ENCODE peak calls at places on chromosomes 5 and 9, in eight cellular contexts. K is body of pancreas, X is AG04450, F is heart left ventricle, J is HepG2, L is PC-3, C is tibial artery, S is adrenal gland. U is an unnamed sample. For H3K9me3, the result is how much of the 10 kb centered on the place peaks cover.

GRCh38 chr9:35905912-35906679 is at the start of gene HRCT1:
- DNase-seq in K (peak), X (peak), F (peak), J (peak), L (peak), C (peak), S (peak), U (peak)

GRCh38 chr5:56631719-56632118 is 183.6 kb upstream of the MAP3K1 start:
- DNase-seq in K (no peak), X (no peak), F (no peak), J (peak), L (no peak), C (no peak), S (no peak), U (no peak)

GRCh38 chr5:173745123-173745522 is 128.7 kb upstream of the BOD1 start:
- DNase-seq in K (no peak), X (no peak), F (no peak), J (no peak), L (no peak), C (no peak), S (no peak), U (no peak)

GRCh38 chr5:151293624-151294023 is 9.9 kb downstream of the SLC36A3 start:
- DNase-seq in K (no peak), X (no peak), F (no peak), J (no peak), L (no peak), C (no peak), S (no peak), U (peak)

GRCh38 chr5:73735032-73735734 is 109.2 kb downstream of the ARHGEF28 start:
- DNase-seq in K (no peak), X (no peak), F (no peak), J (no peak), L (no peak), C (no peak), S (no peak), U (no peak)

GRCh38 chr5:159515909-159516415 is 185.7 kb upstream of the IL12B start:
- DNase-seq in K (peak), X (no peak), F (peak), J (peak), L (peak), C (peak), S (peak), U (peak)

GRCh38 chr9:6512085-6512657 is 99.2 kb downstream of the UHRF2 start:
- DNase-seq in K (no peak), X (no peak), F (no peak), J (no peak), L (no peak), C (no peak), S (no peak), U (no peak)

GRCh38 chr5:107704686-107705389 is 34.1 kb upstream of the EFNA5 start:
- DNase-seq in K (no peak), X (no peak), F (no peak), J (no peak), L (no peak), C (no peak), S (no peak), U (no peak)

GRCh38 chr5:180352976-180353225 is 235 bp downstream of the GFPT2 start:
- DNase-seq in K (no peak), X (no peak), F (no peak), J (no peak), L (no peak), C (no peak), S (no peak), U (no peak)

GRCh38 chr5:33092719-33093118 is 348.0 kb upstream of the TARS1 start:
- DNase-seq in K (no peak), X (no peak), F (no peak), J (no peak), L (no peak), C (no peak), S (no peak), U (no peak)

GRCh38 chr9:69317894-69318293 is 7.1 kb upstream of the ENTREP1 start:
- DNase-seq in K (no peak), X (no peak), F (no peak), J (no peak), L (no peak), C (no peak), S (no peak), U (no peak)

GRCh38 chr5:44292736-44293135 is 96.5 kb downstream of the FGF10 start:
- DNase-seq in K (no peak), X (no peak), F (no peak), J (no peak), L (no peak), C (no peak), S (no peak), U (no peak)

GRCh38 chr5:91007251-91007650 is 375.9 kb downstream of the ARRDC3 start:
- DNase-seq in K (no peak), X (no peak), F (no peak), J (no peak), L (no peak), C (no peak), S (no peak), U (no peak)

GRCh38 chr9:130360672-130361071 is 84.1 kb upstream of the ASS1 start:
- DNase-seq in K (no peak), X (no peak), F (no peak), J (no peak), L (no peak), C (no peak), S (no peak), U (no peak)

GRCh38 chr9:76298497-76299144 is 95.6 kb downstream of the RFK start:
- DNase-seq in K (no peak), X (no peak), F (no peak), J (no peak), L (no peak), C (no peak), S (no peak), U (peak)

GRCh38 chr5:180595381-180596114 is 4.2 kb upstream of the SCGB3A1 start:
- DNase-seq in K (peak), X (no peak), F (no peak), J (no peak), L (no peak), C (peak), S (no peak), U (peak)

GRCh38 chr9:7982907-7983306 is 183.3 kb upstream of the DMAC1 start:
- DNase-seq in K (no peak), X (no peak), F (no peak), J (no peak), L (no peak), C (no peak), S (no peak), U (no peak)

GRCh38 chr9:19934301-19934868 is 145.5 kb upstream of the SLC24A2 start:
- DNase-seq in K (peak), X (no peak), F (peak), J (no peak), L (no peak), C (no peak), S (peak), U (peak)

GRCh38 chr5:113081881-113082546 is 105.4 kb downstream of the DCP2 start:
- DNase-seq in K (no peak), X (peak), F (no peak), J (no peak), L (peak), C (no peak), S (peak), U (no peak)

GRCh38 chr5:102583663-102584062 is 84.9 kb upstream of the SLCO6A1 start:
- DNase-seq in K (no peak), X (no peak), F (no peak), J (no peak), L (peak), C (no peak), S (no peak), U (no peak)

GRCh38 chr5:33260098-33260497 is 180.7 kb upstream of the TARS1 start:
- DNase-seq in K (no peak), X (no peak), F (no peak), J (no peak), L (no peak), C (no peak), S (no peak), U (no peak)

GRCh38 chr5:127243011-127243410 is 47.6 kb upstream of the MEGF10 start:
- DNase-seq in K (no peak), X (no peak), F (no peak), J (no peak), L (no peak), C (no peak), S (no peak), U (no peak)

GRCh38 chr9:99024959-99025358 is 80.0 kb upstream of the TGFBR1 start:
- DNase-seq in K (no peak), X (no peak), F (no peak), J (no peak), L (no peak), C (no peak), S (no peak), U (no peak)

GRCh38 chr5:157038568-157039187 is 20.2 kb downstream of the HAVCR1 start:
- DNase-seq in K (no peak), X (no peak), F (no peak), J (no peak), L (no peak), C (no peak), S (no peak), U (no peak)

GRCh38 chr5:132334812-132335211 is 34.7 kb upstream of the SLC22A5 start:
- DNase-seq in K (no peak), X (no peak), F (no peak), J (peak), L (peak), C (no peak), S (no peak), U (no peak)

GRCh38 chr5:156479864-156480263 is 152.9 kb downstream of the SGCD start:
- DNase-seq in K (no peak), X (peak), F (peak), J (no peak), L (no peak), C (no peak), S (no peak), U (no peak)

GRCh38 chr5:149256451-149256850 is 15.2 kb upstream of the AFAP1L1 start:
- DNase-seq in K (no peak), X (no peak), F (no peak), J (no peak), L (no peak), C (no peak), S (no peak), U (no peak)

GRCh38 chr5:141261238-141261546 is 16.0 kb downstream of the PCDHB15 start:
- DNase-seq in K (no peak), X (no peak), F (no peak), J (no peak), L (no peak), C (no peak), S (no peak), U (no peak)
- H3K9me3 ChIP-seq in K (half or more), X (under half), F (half or more), J (half or more), L (under half), C (under half), S (half or more), U (half or more)

GRCh38 chr9:96875460-96876142 is 21.3 kb upstream of the ZNF782 start:
- DNase-seq in K (peak), X (peak), F (peak), J (peak), L (peak), C (no peak), S (peak), U (peak)
- TF ChIP-seq CTCF in K (no peak), X (peak), F (peak), J (peak), L (peak), C (no peak), S (peak), U (peak)

GRCh38 chr5:178866946-178867345 is 7.2 kb downstream of the ZNF354B start:
- DNase-seq in K (no peak), X (no peak), F (no peak), J (no peak), L (no peak), C (no peak), S (no peak), U (no peak)

GRCh38 chr5:178872302-178872701 is 12.5 kb downstream of the ZNF354B start:
- DNase-seq in K (no peak), X (no peak), F (no peak), J (no peak), L (no peak), C (no peak), S (no peak), U (no peak)

GRCh38 chr5:178869577-178869976 is 9.8 kb downstream of the ZNF354B start:
- DNase-seq in K (no peak), X (no peak), F (no peak), J (no peak), L (no peak), C (no peak), S (no peak), U (no peak)

GRCh38 chr5:178870411-178870810 is 10.7 kb downstream of the ZNF354B start:
- DNase-seq in K (no peak), X (no peak), F (no peak), J (no peak), L (no peak), C (no peak), S (no peak), U (no peak)
- H3K9me3 ChIP-seq in K (under half), X (under half), F (under half), J (under half), L (under half), C (under half), S (under half), U (under half)

GRCh38 chr5:77620404-77620803 is 18.1 kb downstream of the OTP start:
- DNase-seq in K (peak), X (no peak), F (no peak), J (peak), L (peak), C (no peak), S (no peak), U (peak)
- TF ChIP-seq CTCF in K (no peak), X (no peak), F (no peak), J (no peak), L (peak), C (no peak), S (no peak), U (peak)

DNA sequence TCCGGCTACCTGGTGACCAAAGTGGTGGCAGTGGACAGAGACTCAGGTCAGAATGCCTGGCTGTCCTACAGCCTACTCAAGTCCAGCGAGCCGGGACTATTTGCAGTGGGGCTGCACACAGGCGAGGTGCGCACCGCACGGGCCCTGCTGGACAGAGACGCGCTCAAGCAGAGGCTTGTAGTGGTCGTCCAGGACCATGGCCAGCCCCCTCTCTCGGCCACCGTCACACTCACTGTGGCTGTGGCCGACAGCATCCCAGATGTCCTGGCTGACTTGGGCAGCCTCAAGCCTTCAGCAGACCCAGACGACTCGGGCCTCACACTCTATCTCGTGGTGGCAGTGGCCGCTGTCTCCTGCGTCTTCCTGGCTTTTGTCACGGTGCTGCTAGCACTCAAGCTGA is 2.1 kb downstream of the PCDHGA4 start:
- DNase-seq in K (no peak), X (no peak), F (no peak), J (no peak), L (no peak), C (no peak), S (no peak), U (no peak)
- H3K9me3 ChIP-seq in K (half or more), X (half or more), F (half or more), J (under half), L (under half), C (under half), S (under half), U (half or more)

DNA sequence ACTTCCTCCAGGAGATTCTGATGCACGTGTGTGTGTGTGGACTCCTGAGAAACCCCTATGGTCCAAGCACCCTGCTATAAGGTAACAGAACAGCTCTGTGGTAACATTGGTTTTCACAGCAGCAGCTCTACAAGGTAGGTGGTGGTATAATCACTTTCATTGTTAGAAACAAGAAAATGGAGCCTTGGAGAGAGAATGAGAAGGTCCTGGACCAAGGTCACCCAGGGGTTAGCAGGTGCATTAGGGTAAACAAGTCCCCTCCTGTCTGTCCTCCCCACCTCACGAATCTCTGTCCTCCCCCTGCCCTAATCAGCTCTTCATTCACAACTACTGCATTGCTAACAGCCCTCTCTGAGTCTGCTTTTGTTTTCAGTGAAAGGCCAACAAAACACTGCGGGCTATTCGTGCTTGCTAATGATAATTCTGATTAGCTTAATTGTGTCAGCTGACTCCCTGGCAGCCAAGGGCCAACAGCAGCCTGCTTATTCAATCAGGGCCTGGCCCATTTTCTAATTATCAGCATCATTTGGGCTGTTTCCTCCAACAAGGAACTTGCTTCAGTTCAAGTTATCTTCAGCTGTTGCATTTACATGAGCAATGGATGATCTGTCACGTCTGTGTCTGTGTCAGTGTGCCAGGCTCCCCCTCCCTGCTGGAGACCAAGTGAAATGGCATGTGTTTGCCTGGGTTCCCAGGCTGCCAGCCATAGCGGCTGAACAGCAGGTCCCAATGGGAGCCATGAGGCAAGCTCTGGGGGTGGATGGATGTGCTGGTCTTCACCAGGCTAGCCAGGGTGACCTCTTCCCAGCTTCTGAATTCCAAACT is 56.7 kb upstream of the EQTN start:
- DNase-seq in K (peak), X (no peak), F (peak), J (no peak), L (no peak), C (peak), S (no peak), U (peak)
- TF ChIP-seq CTCF in K (no peak), X (no peak), F (no peak), J (no peak), L (no peak), C (peak), S (no peak), U (peak)

GRCh38 chr9:16512281-16512680 is 358.2 kb downstream of the BNC2 start:
- DNase-seq in K (no peak), X (no peak), F (no peak), J (no peak), L (peak), C (no peak), S (no peak), U (no peak)

GRCh38 chr9:16514131-16514530 is 356.3 kb downstream of the BNC2 start:
- DNase-seq in K (no peak), X (no peak), F (no peak), J (no peak), L (no peak), C (no peak), S (no peak), U (peak)

GRCh38 chr9:16509946-16510504 is 360.4 kb downstream of the BNC2 start:
- DNase-seq in K (no peak), X (no peak), F (no peak), J (no peak), L (peak), C (no peak), S (peak), U (no peak)

GRCh38 chr9:16515207-16515606 is 355.3 kb downstream of the BNC2 start:
- DNase-seq in K (no peak), X (no peak), F (no peak), J (no peak), L (no peak), C (no peak), S (no peak), U (peak)

DNA sequence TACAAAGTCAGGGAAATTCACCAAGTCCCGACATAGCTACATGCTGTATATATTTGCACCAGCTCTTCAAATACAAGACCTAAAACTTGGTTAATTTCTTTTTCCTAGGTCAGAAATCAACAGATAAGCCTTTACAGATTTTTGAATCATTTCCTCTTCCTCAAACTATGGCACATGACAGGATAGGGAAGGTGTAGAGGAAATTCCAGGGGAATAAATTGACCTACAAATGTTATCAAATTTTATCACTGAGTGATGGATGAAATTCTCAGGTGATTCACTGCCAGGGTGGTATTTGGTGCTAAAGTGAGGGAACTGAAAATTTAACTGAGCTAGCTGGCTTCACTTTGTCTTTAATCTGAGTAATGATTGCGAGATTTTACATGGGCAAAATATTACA is 360.0 kb downstream of the BNC2 start:
- DNase-seq in K (no peak), X (no peak), F (no peak), J (no peak), L (peak), C (no peak), S (no peak), U (no peak)
- H3K9me3 ChIP-seq in K (under half), X (under half), F (under half), J (under half), L (under half), C (under half), S (under half), U (under half)

DNA sequence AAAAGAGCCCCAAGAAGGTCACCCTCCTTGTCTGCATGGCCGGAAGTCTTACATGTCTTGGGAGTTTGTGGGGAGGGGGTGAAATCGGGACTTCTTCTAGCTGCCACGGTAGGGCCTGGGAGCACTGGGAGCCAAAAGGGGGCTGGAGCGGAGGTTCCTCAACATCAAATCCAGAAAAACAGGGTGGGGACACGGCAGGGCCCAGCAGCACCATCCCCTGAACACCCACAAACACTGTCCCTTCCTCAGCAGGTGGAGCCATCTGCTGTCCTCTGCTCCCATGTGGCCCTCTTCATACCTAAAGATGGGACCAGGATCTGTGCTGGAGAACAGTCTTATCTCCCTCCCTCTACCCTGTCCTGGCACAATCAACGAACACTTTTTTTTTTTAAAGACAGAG is 2.7 kb downstream of the TERT start:
- DNase-seq in K (no peak), X (no peak), F (no peak), J (no peak), L (no peak), C (no peak), S (no peak), U (peak)
- TF ChIP-seq CTCF in K (no peak), X (no peak), F (no peak), J (no peak), L (no peak), C (no peak), S (no peak), U (no peak)

DNA sequence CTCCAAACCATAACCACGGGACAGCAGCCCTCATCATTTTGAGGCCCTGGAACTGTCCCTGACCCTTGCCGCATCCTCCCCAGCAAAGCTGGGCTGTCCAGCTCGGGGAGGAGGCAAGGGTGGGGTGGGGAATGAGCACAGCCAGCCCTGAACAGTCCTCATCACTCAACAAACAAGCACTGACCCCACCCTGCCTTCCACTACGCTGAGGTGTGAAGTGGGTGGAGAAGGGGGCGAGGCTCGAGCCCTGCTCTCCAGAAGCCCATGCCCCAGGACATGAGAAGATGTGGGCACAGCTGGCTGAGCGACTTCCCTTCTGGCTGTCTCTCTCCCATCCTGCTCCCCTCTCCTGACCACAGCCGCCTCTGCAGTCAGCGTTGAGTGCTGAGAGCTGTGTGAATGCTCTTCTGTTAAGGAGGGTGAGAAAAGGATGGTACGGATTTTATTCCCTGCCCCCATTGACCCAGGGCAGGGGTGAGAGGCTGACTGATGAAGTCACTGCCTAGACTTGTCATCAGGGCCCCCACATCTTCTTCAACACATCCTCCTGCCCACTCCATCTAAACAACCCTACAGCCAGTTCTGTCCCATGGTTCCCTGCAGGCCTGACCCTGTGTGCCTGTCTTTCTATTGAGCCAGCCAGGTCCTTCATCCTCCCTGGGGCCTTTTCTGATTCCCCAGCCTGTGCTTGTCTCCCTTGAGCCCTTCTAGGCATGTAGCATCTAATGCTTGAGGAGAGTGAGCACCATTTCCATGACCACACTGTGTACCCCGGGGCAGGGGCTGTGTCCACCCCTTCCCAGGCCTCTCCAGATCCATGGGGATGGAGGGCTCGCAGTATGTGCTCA is 276.0 kb downstream of the FSTL4 start:
- DNase-seq in K (no peak), X (no peak), F (no peak), J (no peak), L (peak), C (no peak), S (no peak), U (no peak)
- H3K9me3 ChIP-seq in K (under half), X (under half), F (under half), J (under half), L (under half), C (under half), S (under half), U (under half)

U was measured in endodermal cell.